ENCODE peak calls at places on chromosome 12, in four cellular contexts. T, S, H and Z are unnamed samples.

GRCh38 chr12:111201036-111201435 is 167.9 kb downstream of the PHETA1 start:
- DNase-seq in T (no peak), S (no peak), H (no peak), Z (no peak)

GRCh38 chr12:3137268-3137761 is 60.1 kb downstream of the TSPAN9 start:
- DNase-seq in T (peak; percentile 51), S (peak; percentile 60), H (no peak), Z (no peak)

GRCh38 chr12:1932264-1932777 is 13.9 kb upstream of the CACNA2D4 start:
- DNase-seq in T (no peak), S (no peak), H (no peak), Z (no peak)

GRCh38 chr12:92928431-92928961 is 599 bp downstream of the EEA1 start:
- DNase-seq in T (no peak), S (peak; percentile 57), H (peak; percentile 49), Z (no peak)

GRCh38 chr12:52971701-52972329 is 22.9 kb downstream of the KRT18 start:
- DNase-seq in T (peak; percentile 75), S (no peak), H (no peak), Z (no peak)

GRCh38 chr12:107503851-107504502 is 181.6 kb upstream of the PWP1 start:
- DNase-seq in T (peak; percentile 17), S (no peak), H (no peak), Z (no peak)

GRCh38 chr12:117803013-117803412 is 165.8 kb downstream of the KSR2 start:
- DNase-seq in T (no peak), S (peak; percentile 36), H (no peak), Z (no peak)

GRCh38 chr12:46676396-46676795 is 149.4 kb downstream of the SLC38A4 start:
- DNase-seq in T (no peak), S (no peak), H (no peak), Z (no peak)

GRCh38 chr12:14366211-14366762 is 805 bp downstream of the ATF7IP start:
- DNase-seq in T (peak; percentile 40), S (no peak), H (no peak), Z (no peak)

GRCh38 chr12:69366796-69367195 is 7.3 kb downstream of the YEATS4 start:
- DNase-seq in T (no peak), S (no peak), H (no peak), Z (no peak)

GRCh38 chr12:5506821-5507231 is 74.9 kb downstream of the NTF3 start:
- DNase-seq in T (no peak), S (no peak), H (no peak), Z (no peak)

GRCh38 chr12:3920378-3921141 is 47.4 kb upstream of the PARP11 start:
- DNase-seq in T (no peak), S (peak; percentile 64), H (no peak), Z (no peak)

GRCh38 chr12:105995986-105996385 is 142.8 kb downstream of the NUAK1 start:
- DNase-seq in T (peak; percentile 41), S (no peak), H (no peak), Z (no peak)

GRCh38 chr12:93010461-93010860 is 81.4 kb upstream of the EEA1 start:
- DNase-seq in T (no peak), S (peak; percentile 76), H (no peak), Z (no peak)

GRCh38 chr12:85796001-85796400 is 40.2 kb downstream of the RASSF9 start:
- DNase-seq in T (no peak), S (peak; percentile 58), H (no peak), Z (no peak)

GRCh38 chr12:12010277-12011031 is 60.3 kb upstream of the BCL2L14 start:
- DNase-seq in T (peak; percentile 61), S (no peak), H (no peak), Z (peak; percentile 94)

GRCh38 chr12:127060933-127061332 is 1206.0 kb upstream of the TMEM132C start:
- DNase-seq in T (no peak), S (no peak), H (no peak), Z (no peak)

GRCh38 chr12:4579305-4580097 is 17.5 kb downstream of the DYRK4 start:
- DNase-seq in T (peak; percentile 13), S (peak; percentile 26), H (peak; percentile 31), Z (no peak)

GRCh38 chr12:44000309-44000952 is 164.6 kb downstream of the TMEM117 start:
- DNase-seq in T (peak; percentile 31), S (peak; percentile 43), H (peak; percentile 43), Z (no peak)

GRCh38 chr12:56520025-56520810 is 1.4 kb upstream of the RBMS2 start:
- DNase-seq in T (peak; percentile 8), S (peak; percentile 58), H (no peak), Z (no peak)

GRCh38 chr12:4829161-4829792 is 80.4 kb upstream of the KCNA1 start:
- DNase-seq in T (no peak), S (no peak), H (no peak), Z (peak; percentile 73)

GRCh38 chr12:48414046-48414445 is 58.3 kb upstream of the ANP32D start:
- DNase-seq in T (no peak), S (peak; percentile 46), H (no peak), Z (no peak)

GRCh38 chr12:85955127-85955526 is 81.0 kb downstream of the NTS start:
- DNase-seq in T (no peak), S (peak; percentile 13), H (no peak), Z (no peak)

GRCh38 chr12:54341343-54341742 is 16.4 kb downstream of the COPZ1 start:
- DNase-seq in T (no peak), S (no peak), H (no peak), Z (no peak)

GRCh38 chr12:100234166-100234565 is 32.7 kb downstream of the DEPDC4 start:
- DNase-seq in T (peak; percentile 69), S (peak; percentile 8), H (no peak), Z (no peak)

GRCh38 chr12:100229876-100230275 is 29.3 kb downstream of the ACTR6 start:
- DNase-seq in T (no peak), S (no peak), H (no peak), Z (no peak)

GRCh38 chr12:100239589-100239988 is 27.3 kb downstream of the DEPDC4 start:
- DNase-seq in T (no peak), S (no peak), H (no peak), Z (no peak)

GRCh38 chr12:100238801-100239200 is 28.1 kb downstream of the DEPDC4 start:
- DNase-seq in T (no peak), S (no peak), H (no peak), Z (no peak)

GRCh38 chr12:100234591-100235304 is 32.1 kb downstream of the DEPDC4 start:
- DNase-seq in T (peak; percentile 86), S (peak; percentile 58), H (peak; percentile 23), Z (peak; percentile 1)
- TF ChIP-seq FOS in T (no peak), S (no peak), H (no peak), Z (no peak)

DNA sequence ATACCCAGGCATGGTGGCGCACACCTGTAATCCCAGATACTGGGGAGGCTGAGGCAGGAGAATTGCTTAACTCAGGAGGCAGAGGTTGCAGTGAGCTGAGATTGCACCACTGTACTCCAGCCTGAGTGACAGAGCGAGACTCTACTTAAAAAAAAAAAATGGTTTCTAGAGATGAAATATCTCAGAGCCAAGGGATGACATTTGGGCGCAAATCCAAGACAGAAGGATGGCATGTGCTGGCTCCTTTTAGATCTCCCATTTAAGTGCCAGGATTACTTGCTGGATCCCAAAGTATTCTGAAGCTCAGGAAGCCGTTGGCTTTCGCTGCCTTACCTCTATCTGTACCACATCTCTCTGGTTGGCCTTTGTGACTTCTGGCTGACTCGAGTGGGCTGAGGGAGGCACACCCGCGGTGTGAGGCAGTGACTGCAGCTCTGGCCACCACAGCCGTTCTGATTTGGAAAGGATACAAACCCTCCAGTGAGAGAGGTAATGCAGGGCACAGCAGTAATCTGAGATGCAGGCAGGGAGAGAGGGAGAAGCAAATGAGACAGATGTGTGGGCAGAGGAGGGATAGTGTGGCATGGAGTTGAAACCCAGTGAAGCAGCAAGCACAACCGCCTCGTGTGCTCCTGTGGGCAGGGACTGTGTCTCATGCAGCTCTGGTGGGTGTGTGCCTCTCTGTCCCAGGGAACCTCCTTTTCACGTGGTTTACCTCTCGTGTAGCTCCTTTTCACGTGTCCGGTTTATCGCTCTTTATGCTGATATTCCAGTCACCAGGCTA is 4.9 kb downstream of the B4GALNT3 start:
- DNase-seq in T (no peak), S (no peak), H (no peak), Z (no peak)
- TF ChIP-seq FOS in T (no peak), S (no peak), H (no peak), Z (no peak)

GRCh38 chr12:104602901-104603300 is 146.2 kb downstream of the CHST11 start:
- DNase-seq in T (no peak), S (no peak), H (no peak), Z (no peak)
- TF ChIP-seq FOS in T (no peak), S (no peak), H (no peak), Z (no peak)

GRCh38 chr12:121536929-121537813 is 43.7 kb downstream of the KDM2B start:
- DNase-seq in T (peak; percentile 77), S (peak; percentile 74), H (peak; percentile 69), Z (peak; percentile 82)

GRCh38 chr12:121539908-121540307 is 40.9 kb downstream of the KDM2B start:
- DNase-seq in T (no peak), S (no peak), H (no peak), Z (no peak)

GRCh38 chr12:121538699-121539061 is 42.1 kb downstream of the KDM2B start:
- DNase-seq in T (peak; percentile 29), S (no peak), H (no peak), Z (no peak)

GRCh38 chr12:121536058-121536928 is 44.5 kb downstream of the KDM2B start:
- DNase-seq in T (peak; percentile 88), S (peak; percentile 60), H (peak; percentile 86), Z (no peak)

DNA sequence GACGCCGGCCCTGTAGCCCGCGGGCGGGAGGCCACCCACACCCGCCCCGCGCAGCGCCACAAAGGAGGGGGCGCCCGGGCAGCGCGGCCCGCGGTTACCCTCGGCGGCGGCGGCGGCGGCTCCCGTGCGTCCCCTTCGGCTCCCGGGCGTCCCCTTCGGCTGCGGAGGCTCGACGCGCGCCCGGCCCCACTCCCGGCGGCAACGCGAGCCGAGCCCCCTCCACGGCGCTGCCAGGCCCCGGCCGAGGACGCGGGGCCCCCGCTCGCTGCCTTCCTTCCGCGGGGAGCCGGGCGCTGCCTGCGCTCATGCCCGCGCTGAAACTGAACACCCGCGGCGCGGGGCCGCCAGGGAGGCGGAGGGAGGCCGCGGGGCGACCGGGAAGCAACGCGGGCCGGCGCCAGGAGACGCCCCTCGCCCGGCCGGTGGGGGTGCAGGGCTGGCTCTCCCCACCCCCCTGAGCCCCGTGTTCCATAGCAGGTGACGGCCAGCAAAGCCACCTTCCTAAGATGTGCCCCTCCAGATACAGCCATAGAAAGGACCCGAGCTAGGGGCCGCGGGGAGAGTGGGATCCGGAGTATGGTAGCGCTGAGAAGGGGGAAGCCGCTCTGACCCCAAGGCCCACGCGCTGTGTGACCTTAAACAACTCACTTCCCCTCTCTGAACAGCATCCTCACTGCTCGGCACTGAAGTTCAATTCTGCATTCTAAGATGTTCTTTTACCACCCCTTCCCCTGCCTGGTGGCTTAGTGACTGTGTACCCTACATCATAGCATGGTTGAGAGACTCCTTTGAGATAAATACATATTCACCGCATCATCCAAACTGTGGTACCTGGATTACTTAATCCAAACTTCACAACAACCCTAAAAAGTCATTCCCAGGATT is 42.8 kb downstream of the KDM2B start:
- DNase-seq in T (no peak), S (peak; percentile 12), H (no peak), Z (no peak)
- TF ChIP-seq FOS in T (no peak), S (no peak), H (no peak), Z (no peak)

DNA sequence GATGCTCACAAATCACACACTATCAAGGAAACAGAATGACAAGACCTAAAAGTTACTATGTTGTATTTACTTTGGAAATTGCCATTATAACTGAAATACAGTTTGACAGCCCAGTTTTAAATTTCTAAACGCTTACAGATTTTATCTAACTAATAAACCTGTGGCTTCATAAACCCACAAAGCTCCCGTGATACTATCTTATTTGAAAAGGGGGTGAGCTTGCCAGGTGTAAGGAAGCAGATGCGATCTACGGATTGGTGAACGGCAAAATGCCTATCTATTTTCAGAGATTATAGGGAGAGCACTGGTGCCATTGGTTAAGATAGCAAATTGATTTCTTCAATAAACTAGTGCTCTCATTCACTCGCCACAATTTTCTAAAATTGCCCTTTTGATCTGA is 485.5 kb downstream of the BCAT1 start:
- DNase-seq in T (no peak), S (no peak), H (no peak), Z (no peak)
- TF ChIP-seq FOS in T (no peak), S (no peak), H (no peak), Z (no peak)